ENCODE peak calls at places on chromosome 4, in six cellular contexts. X is K562, P is GM12891, L is HepG2, J is H1, A is GM12878. C is an unnamed sample.

GRCh38 chr4:124199755-124200154 is 512.8 kb downstream of the ANKRD50 start:
- DNase-seq in L (no peak), A (no peak), X (no peak), P (no peak), J (no peak), C (no peak)

GRCh38 chr4:81906905-81907304 is 435.2 kb upstream of the RASGEF1B start:
- DNase-seq in P (no peak), X (no peak), J (no peak), L (no peak), A (no peak), C (no peak)

GRCh38 chr4:76948441-76949292 is 885 bp upstream of the SEPTIN11 start:
- DNase-seq in J (no peak), L (peak), P (peak), X (peak), A (peak), C (peak)

GRCh38 chr4:172055498-172055897 is 242.3 kb downstream of the GALNTL6 start:
- DNase-seq in L (no peak), P (no peak), J (no peak), X (no peak), A (no peak), C (no peak)

GRCh38 chr4:9785926-9786325 is 4.5 kb downstream of the DRD5 start:
- DNase-seq in X (no peak), J (no peak), P (no peak), L (no peak), A (no peak), C (no peak)

GRCh38 chr4:126807132-126807531 is 825.6 kb upstream of the INTU start:
- DNase-seq in X (no peak), P (no peak), J (no peak), A (no peak), L (no peak), C (no peak)

GRCh38 chr4:3108211-3108610 is 33.7 kb downstream of the HTT start:
- DNase-seq in L (no peak), P (no peak), A (no peak), X (no peak), J (no peak), C (no peak)

GRCh38 chr4:144411700-144412099 is 234.3 kb upstream of the HHIP start:
- DNase-seq in L (no peak), P (no peak), A (no peak), X (no peak), J (no peak), C (no peak)

GRCh38 chr4:23805381-23805780 is 84.5 kb downstream of the PPARGC1A start:
- DNase-seq in P (no peak), A (no peak), J (no peak), L (no peak), X (no peak), C (no peak)

GRCh38 chr4:131248314-131248713 is 1900.8 kb upstream of the PCDH10 start:
- DNase-seq in J (no peak), A (no peak), L (no peak), P (no peak), X (no peak), C (no peak)

GRCh38 chr4:48939785-48940184 is 33.2 kb upstream of the OCIAD2 start:
- DNase-seq in P (no peak), L (no peak), J (no peak), X (no peak), A (no peak), C (no peak)

GRCh38 chr4:8303485-8304281 is 34.1 kb downstream of the HTRA3 start:
- DNase-seq in J (no peak), L (peak), X (peak), A (no peak), P (no peak), C (no peak)

GRCh38 chr4:43458293-43458692 is 565.8 kb downstream of the GRXCR1 start:
- DNase-seq in A (no peak), J (no peak), L (no peak), X (no peak), P (no peak), C (no peak)

GRCh38 chr4:133592591-133592990 is 443.5 kb downstream of the PCDH10 start:
- DNase-seq in L (no peak), X (no peak), P (no peak), J (no peak), A (no peak), C (no peak)

GRCh38 chr4:176277162-176277904 is 8.3 kb upstream of the ASB5 start:
- DNase-seq in L (peak), P (peak), J (peak), X (peak), A (no peak), C (no peak)

GRCh38 chr4:172680701-172681100 is 487.9 kb upstream of the GALNT7 start:
- DNase-seq in X (no peak), P (no peak), A (no peak), L (no peak), J (no peak), C (no peak)

GRCh38 chr4:47836655-47837581 is 949 bp downstream of the CORIN start:
- DNase-seq in X (peak), A (no peak), P (peak), J (peak), L (peak), C (peak)

GRCh38 chr4:87659247-87659931 is 9.3 kb downstream of the DMP1 start:
- DNase-seq in A (no peak), X (no peak), L (no peak), P (no peak), J (no peak), C (no peak)
- TF ChIP-seq POLR2AphosphoS5 in A (no peak), X (no peak), L (no peak), P (no peak), J (no peak), C (no peak)

DNA sequence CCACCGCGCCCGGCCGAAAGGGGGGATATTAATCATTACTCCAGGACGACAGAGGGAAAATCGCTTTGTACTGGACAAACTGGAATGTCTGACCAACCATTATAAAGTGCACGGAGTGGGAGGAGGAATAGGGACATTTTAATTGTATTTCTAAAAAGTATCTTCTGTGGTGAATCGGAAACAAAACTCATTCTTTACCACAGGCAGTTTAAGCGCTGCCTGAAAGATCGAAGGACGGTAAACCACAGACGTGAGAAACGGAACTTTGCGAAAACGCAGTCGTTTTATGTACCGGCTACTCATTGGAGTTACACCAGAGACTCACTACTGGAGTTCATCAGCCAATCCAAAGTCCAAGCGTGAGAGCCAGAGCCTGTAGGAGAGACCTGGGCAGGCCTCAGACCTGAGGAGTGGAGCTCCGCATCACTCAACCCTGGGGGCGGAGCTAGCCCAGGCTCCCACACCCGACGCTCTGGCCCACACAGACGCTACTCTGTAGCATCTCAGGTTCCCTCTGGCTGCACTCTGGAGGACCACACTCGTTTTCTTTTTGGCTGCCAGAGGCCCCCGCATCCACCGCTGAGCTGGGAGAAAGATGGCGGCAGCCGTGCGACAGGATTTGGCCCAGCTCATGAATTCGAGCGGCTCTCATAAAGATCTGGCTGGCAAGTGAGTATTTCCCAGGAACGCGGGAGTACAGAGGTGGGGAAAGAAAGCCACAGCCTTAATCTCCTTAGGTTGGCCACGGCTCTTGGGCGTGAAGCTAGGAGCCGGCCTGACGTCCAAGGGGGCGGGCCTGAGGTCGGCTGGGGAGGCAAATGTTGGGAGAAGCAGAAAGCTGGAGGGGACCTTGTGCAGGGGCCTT is at the start of gene COPS4:
- DNase-seq in A (peak), X (peak), P (peak), J (peak), L (peak), C (peak)
- TF ChIP-seq POLR2A in A (peak), X (peak), P (peak), J (peak), L (peak), C (peak)

DNA sequence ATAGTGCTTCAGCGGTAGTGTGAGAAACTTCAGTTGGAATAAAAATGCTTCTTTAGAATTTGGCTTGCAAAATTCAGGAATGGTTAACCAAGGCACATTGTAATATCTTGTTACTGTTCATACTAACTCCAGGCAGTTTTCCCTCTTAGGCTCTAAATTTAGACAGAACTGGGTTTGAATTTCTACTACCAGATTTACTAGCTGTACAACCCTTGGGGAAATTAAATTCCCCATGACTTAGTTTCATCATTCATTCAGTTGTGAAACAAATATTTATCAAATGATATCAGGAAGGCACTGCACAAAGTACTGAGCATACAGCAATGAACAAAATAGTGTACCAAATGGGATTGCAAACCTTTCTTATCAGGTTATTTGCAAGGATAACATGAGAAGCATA is 135.0 kb upstream of the IL15 start:
- DNase-seq in J (no peak), P (no peak), X (no peak), A (no peak), L (no peak), C (no peak)
- TF ChIP-seq TAF1 in J (no peak), P (no peak), X (no peak), A (no peak), L (no peak), C (no peak)

DNA sequence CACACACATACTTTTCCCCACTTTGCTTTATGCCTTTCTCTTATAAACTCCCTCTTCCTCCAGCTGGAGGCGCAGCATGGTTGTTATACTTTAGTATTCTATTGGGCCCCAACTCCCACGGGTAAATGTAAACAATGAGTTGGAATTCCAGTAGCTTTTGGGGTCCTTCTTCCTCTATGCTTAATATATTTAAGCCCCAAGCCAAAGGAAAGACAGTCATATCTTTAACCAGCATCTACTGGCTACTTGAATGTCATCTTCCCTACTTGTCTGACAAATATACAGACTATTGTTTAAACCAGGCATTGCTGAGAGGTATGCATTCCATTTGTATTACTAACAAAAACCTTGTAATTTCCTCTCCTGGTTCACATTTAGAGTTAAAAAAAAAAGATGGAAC is 72.9 kb downstream of the WDR19 start:
- DNase-seq in J (no peak), P (no peak), A (no peak), X (peak), L (peak), C (no peak)
- TF ChIP-seq POLR2AphosphoS5 in J (no peak), P (no peak), A (no peak), X (no peak), L (no peak), C (no peak)

GRCh38 chr4:152100378-152101201 is 339.8 kb upstream of the GATB start:
- DNase-seq in J (no peak), L (no peak), A (no peak), P (peak), X (no peak), C (peak)
- TF ChIP-seq POLR2A in J (no peak), L (no peak), A (no peak), P (no peak), X (no peak), C (no peak)

GRCh38 chr4:114057746-114058145 is 78.3 kb upstream of the ARSJ start:
- DNase-seq in L (peak), P (no peak), X (no peak), A (no peak), J (no peak), C (no peak)
- TF ChIP-seq TAF1 in L (no peak), P (no peak), X (no peak), A (no peak), J (no peak), C (no peak)